ENCODE peak calls at places on chromosomes 4 and X, in nine cellular contexts. S, F, H, J, K, L, P, M and R are unnamed samples.

GRCh38 chr4:150070464-150071170 is 7.6 kb upstream of the DCLK2 start:
- DNase-seq in S (no peak), F (peak), H (no peak), J (no peak), K (no peak), L (no peak), P (no peak), M (no peak), R (no peak)

GRCh38 chr4:165454426-165454825 is 75.6 kb downstream of the CPE start:
- DNase-seq in S (no peak), F (no peak), H (no peak), J (no peak), K (no peak), L (no peak), P (no peak), M (no peak), R (no peak)

GRCh38 chr4:183936047-183936446 is 30.9 kb downstream of the STOX2 start:
- DNase-seq in S (no peak), F (no peak), H (no peak), J (no peak), K (no peak), L (no peak), P (no peak), M (no peak), R (no peak)

GRCh38 chr4:77044458-77045124 is 31.2 kb downstream of the CCNI start:
- DNase-seq in S (no peak), F (peak), H (no peak), J (no peak), K (no peak), L (no peak), P (no peak), M (no peak), R (peak)

GRCh38 chr4:142091691-142092182 is 455.4 kb downstream of the IL15 start:
- DNase-seq in S (no peak), F (peak), H (no peak), J (no peak), K (no peak), L (no peak), P (no peak), M (no peak), R (no peak)

GRCh38 chr4:96602661-96603060 is 762.8 kb downstream of the PDHA2 start:
- DNase-seq in S (peak), F (no peak), H (no peak), J (no peak), K (no peak), L (no peak), P (no peak), M (no peak), R (no peak)

GRCh38 chrX:103197721-103198306 is 17.1 kb upstream of the BEX4 start:
- DNase-seq in S (no peak), F (no peak), H (no peak), J (no peak), K (no peak), L (no peak), P (no peak), M (no peak), R (no peak)

GRCh38 chr4:1501754-1502500 is 95.7 kb upstream of the NKX1-1 start:
- DNase-seq in S (no peak), F (no peak), H (no peak), J (no peak), K (no peak), L (no peak), P (peak), M (peak), R (no peak)

GRCh38 chr4:56979674-56980073 is 978 bp downstream of the POLR2B start:
- DNase-seq in S (peak), F (no peak), H (peak), J (no peak), K (peak), L (peak), P (no peak), M (no peak), R (no peak)

GRCh38 chrX:47283015-47283771 is 50.4 kb downstream of the USP11 start:
- DNase-seq in S (no peak), F (no peak), H (no peak), J (peak), K (no peak), L (no peak), P (no peak), M (no peak), R (peak)

GRCh38 chr4:187167126-187167525 is 443.5 kb upstream of the FAT1 start:
- DNase-seq in S (no peak), F (no peak), H (no peak), J (no peak), K (no peak), L (peak), P (no peak), M (no peak), R (no peak)

GRCh38 chrX:107721318-107721717 is 54.3 kb downstream of the TSC22D3 start:
- DNase-seq in S (no peak), F (no peak), H (no peak), J (peak), K (no peak), L (peak), P (no peak), M (no peak), R (no peak)

GRCh38 chr4:31390849-31391248 is 670.7 kb downstream of the PCDH7 start:
- DNase-seq in S (no peak), F (no peak), H (no peak), J (no peak), K (no peak), L (no peak), P (peak), M (no peak), R (no peak)

GRCh38 chrX:110322603-110323002 is 4.7 kb upstream of the AMMECR1 start:
- DNase-seq in S (no peak), F (no peak), H (no peak), J (no peak), K (no peak), L (no peak), P (no peak), M (no peak), R (no peak)

GRCh38 chr4:173189117-173189693 is 20.6 kb downstream of the GALNT7 start:
- DNase-seq in S (no peak), F (no peak), H (no peak), J (no peak), K (no peak), L (no peak), P (no peak), M (no peak), R (no peak)

GRCh38 chr4:77930154-77930553 is 67.5 kb downstream of the MRPL1 start:
- DNase-seq in S (no peak), F (no peak), H (no peak), J (no peak), K (no peak), L (no peak), P (no peak), M (no peak), R (no peak)

GRCh38 chr4:7429601-7430078 is 5.1 kb downstream of the PSAPL1 start:
- DNase-seq in S (no peak), F (no peak), H (no peak), J (no peak), K (no peak), L (no peak), P (no peak), M (peak), R (no peak)

GRCh38 chr4:32032136-32032672 is 1312.0 kb downstream of the PCDH7 start:
- DNase-seq in S (no peak), F (no peak), H (no peak), J (no peak), K (no peak), L (no peak), P (no peak), M (no peak), R (no peak)

GRCh38 chr4:158782539-158783360 is 13.9 kb downstream of the FNIP2 start:
- DNase-seq in S (no peak), F (no peak), H (no peak), J (no peak), K (no peak), L (no peak), P (no peak), M (no peak), R (no peak)

GRCh38 chrX:37998586-37999267 is 7.6 kb upstream of the SYTL5 start:
- DNase-seq in S (no peak), F (peak), H (no peak), J (no peak), K (no peak), L (no peak), P (no peak), M (no peak), R (no peak)

GRCh38 chr4:141455651-141456050 is 180.7 kb upstream of the IL15 start:
- DNase-seq in S (peak), F (no peak), H (no peak), J (no peak), K (no peak), L (no peak), P (no peak), M (no peak), R (no peak)

GRCh38 chr4:120561648-120562047 is 360.9 kb downstream of the PRDM5 start:
- DNase-seq in S (no peak), F (no peak), H (no peak), J (no peak), K (no peak), L (no peak), P (no peak), M (no peak), R (no peak)

GRCh38 chr4:3416270-3416669 is 25.5 kb upstream of the HGFAC start:
- DNase-seq in S (no peak), F (no peak), H (no peak), J (peak), K (no peak), L (no peak), P (no peak), M (peak), R (no peak)

GRCh38 chrX:135477576-135477975 is 42.9 kb upstream of the INTS6L start:
- DNase-seq in S (peak), F (peak), H (no peak), J (peak), K (no peak), L (peak), P (peak), M (peak), R (peak)

GRCh38 chrX:16186380-16187007 is 19.2 kb downstream of the MAGEB17 start:
- DNase-seq in S (no peak), F (no peak), H (no peak), J (no peak), K (no peak), L (no peak), P (no peak), M (no peak), R (no peak)

GRCh38 chrX:110051559-110051958 is 48.6 kb downstream of the TMEM164 start:
- DNase-seq in S (no peak), F (no peak), H (no peak), J (no peak), K (no peak), L (no peak), P (no peak), M (no peak), R (no peak)

GRCh38 chr4:139609647-139610046 is 53.6 kb upstream of the SETD7 start:
- DNase-seq in S (no peak), F (no peak), H (no peak), J (no peak), K (no peak), L (no peak), P (no peak), M (no peak), R (no peak)

GRCh38 chr4:7812191-7812860 is 127.3 kb downstream of the AFAP1 start:
- DNase-seq in S (no peak), F (no peak), H (no peak), J (no peak), K (no peak), L (no peak), P (no peak), M (no peak), R (no peak)

GRCh38 chrX:23822397-23822796 is 39.4 kb downstream of the SAT1 start:
- DNase-seq in S (peak), F (no peak), H (no peak), J (no peak), K (no peak), L (peak), P (no peak), M (no peak), R (no peak)

GRCh38 chr4:175536852-175537453 is 275.1 kb downstream of the GPM6A start:
- DNase-seq in S (peak), F (peak), H (no peak), J (no peak), K (no peak), L (no peak), P (peak), M (no peak), R (peak)

GRCh38 chr4:57064811-57065711 is 45.1 kb downstream of the IGFBP7 start:
- DNase-seq in S (no peak), F (peak), H (no peak), J (no peak), K (no peak), L (peak), P (no peak), M (no peak), R (no peak)